ENCODE peak calls at places on chromosomes 12 and 14, in four cellular contexts. U is right lobe of liver, H is tibial artery, J is upper lobe of left lung. S is an unnamed sample.

GRCh38 chr12:132049442-132049841 is 94.7 kb downstream of the DDX51 start:
- DNase-seq in U (no peak), H (no peak), J (no peak), S (no peak)

GRCh38 chr14:35404496-35405303 is at the start of gene NFKBIA:
- DNase-seq in U (peak), H (peak), J (peak), S (peak)

GRCh38 chr12:117047810-117048584 is 51.2 kb downstream of the TESC start:
- DNase-seq in U (no peak), H (no peak), J (no peak), S (no peak)

GRCh38 chr14:61472025-61472672 is 150.8 kb downstream of the PRKCH start:
- DNase-seq in U (no peak), H (no peak), J (no peak), S (no peak)

GRCh38 chr14:95255487-95255886 is 64.2 kb downstream of the CLMN start:
- DNase-seq in U (no peak), H (no peak), J (no peak), S (no peak)

GRCh38 chr12:6049587-6049986 is 74.9 kb downstream of the VWF start:
- DNase-seq in U (no peak), H (peak), J (no peak), S (no peak)

GRCh38 chr14:103021817-103022668 is 35.3 kb downstream of the CDC42BPB start:
- DNase-seq in U (no peak), H (no peak), J (no peak), S (no peak)

GRCh38 chr12:32486158-32486557 is 86.8 kb downstream of the FGD4 start:
- DNase-seq in U (no peak), H (no peak), J (no peak), S (no peak)

GRCh38 chr12:111741235-111741812 is 25.4 kb upstream of the ALDH2 start:
- DNase-seq in U (no peak), H (no peak), J (no peak), S (no peak)

GRCh38 chr12:92593734-92594402 is 108.9 kb upstream of the PLEKHG7 start:
- DNase-seq in U (no peak), H (peak), J (peak), S (no peak)

GRCh38 chr12:3236345-3237153 is 159.4 kb downstream of the TSPAN9 start:
- DNase-seq in U (no peak), H (no peak), J (no peak), S (no peak)

GRCh38 chr14:98955741-98956070 is 316.3 kb downstream of the BCL11B start:
- DNase-seq in U (no peak), H (no peak), J (no peak), S (no peak)

GRCh38 chr12:81859521-81859920 is 100.4 kb upstream of the PPFIA2 start:
- DNase-seq in U (no peak), H (no peak), J (no peak), S (no peak)

GRCh38 chr12:77830952-77831351 is 258 bp downstream of the NAV3 start:
- DNase-seq in U (no peak), H (no peak), J (no peak), S (no peak)

GRCh38 chr14:82636426-82636825 is 1102.8 kb upstream of the SEL1L start:
- DNase-seq in U (no peak), H (no peak), J (no peak), S (no peak)

GRCh38 chr14:77076118-77076631 is 21.9 kb upstream of the CIPC start:
- DNase-seq in U (peak), H (peak), J (no peak), S (no peak)

GRCh38 chr12:46494424-46494823 is 121.9 kb upstream of the SLC38A2 start:
- DNase-seq in U (no peak), H (no peak), J (no peak), S (no peak)

GRCh38 chr12:56487448-56488040 is 417 bp downstream of the GLS2 start:
- DNase-seq in U (peak), H (no peak), J (peak), S (no peak)

GRCh38 chr14:25351269-25351668 is 301.3 kb upstream of the STXBP6 start:
- DNase-seq in U (no peak), H (no peak), J (no peak), S (no peak)

GRCh38 chr12:46522141-46522540 is 149.6 kb upstream of the SLC38A2 start:
- DNase-seq in U (no peak), H (no peak), J (no peak), S (no peak)

GRCh38 chr12:53182836-53183235 is 2.1 kb upstream of the CSAD start:
- DNase-seq in U (no peak), H (no peak), J (no peak), S (no peak)

GRCh38 chr14:91394105-91395081 is 23.2 kb downstream of the CCDC88C start:
- DNase-seq in U (no peak), H (no peak), J (no peak), S (no peak)

GRCh38 chr14:103624860-103625259 is 4.2 kb upstream of the KLC1 start:
- DNase-seq in U (peak), H (peak), J (peak), S (no peak)

GRCh38 chr14:92917041-92917940 is 5.7 kb upstream of the CHGA start:
- DNase-seq in U (no peak), H (no peak), J (no peak), S (no peak)

GRCh38 chr12:39125580-39125979 is 220.2 kb upstream of the CPNE8 start:
- DNase-seq in U (no peak), H (no peak), J (no peak), S (no peak)

GRCh38 chr12:7395950-7396349 is 48.0 kb downstream of the CD163L1 start:
- DNase-seq in U (no peak), H (no peak), J (no peak), S (no peak)

GRCh38 chr12:94673951-94674570 is 23.7 kb upstream of the TMCC3 start:
- DNase-seq in U (no peak), H (no peak), J (no peak), S (no peak)

GRCh38 chr12:482061-482460 is 22.3 kb downstream of the B4GALNT3 start:
- DNase-seq in U (no peak), H (no peak), J (no peak), S (no peak)

GRCh38 chr12:11895421-11896064 is 175.2 kb upstream of the BCL2L14 start:
- DNase-seq in U (no peak), H (no peak), J (no peak), S (no peak)

GRCh38 chr12:79634957-79635471 is 55.8 kb downstream of the PAWR start:
- DNase-seq in U (no peak), H (no peak), J (no peak), S (no peak)

GRCh38 chr12:65511927-65512326 is 233.4 kb downstream of the MSRB3 start:
- DNase-seq in U (no peak), H (no peak), J (no peak), S (no peak)

GRCh38 chr14:26917086-26917485 is 319.3 kb upstream of the NOVA1 start:
- DNase-seq in U (no peak), H (no peak), J (no peak), S (no peak)
- TF ChIP-seq CTCF in U (peak), H (peak), J (no peak), S (peak)

GRCh38 chr14:36504805-36505192 is 15.2 kb downstream of the NKX2-1 start:
- DNase-seq in U (no peak), H (no peak), J (no peak), S (no peak)

GRCh38 chr14:36506732-36507614 is 13.1 kb downstream of the NKX2-1 start:
- DNase-seq in U (no peak), H (no peak), J (no peak), S (no peak)

GRCh38 chr14:36505193-36505815 is 14.7 kb downstream of the NKX2-1 start:
- DNase-seq in U (no peak), H (no peak), J (peak), S (no peak)

GRCh38 chr14:36507847-36508417 is 12.1 kb downstream of the NKX2-1 start:
- DNase-seq in U (no peak), H (no peak), J (no peak), S (no peak)

DNA sequence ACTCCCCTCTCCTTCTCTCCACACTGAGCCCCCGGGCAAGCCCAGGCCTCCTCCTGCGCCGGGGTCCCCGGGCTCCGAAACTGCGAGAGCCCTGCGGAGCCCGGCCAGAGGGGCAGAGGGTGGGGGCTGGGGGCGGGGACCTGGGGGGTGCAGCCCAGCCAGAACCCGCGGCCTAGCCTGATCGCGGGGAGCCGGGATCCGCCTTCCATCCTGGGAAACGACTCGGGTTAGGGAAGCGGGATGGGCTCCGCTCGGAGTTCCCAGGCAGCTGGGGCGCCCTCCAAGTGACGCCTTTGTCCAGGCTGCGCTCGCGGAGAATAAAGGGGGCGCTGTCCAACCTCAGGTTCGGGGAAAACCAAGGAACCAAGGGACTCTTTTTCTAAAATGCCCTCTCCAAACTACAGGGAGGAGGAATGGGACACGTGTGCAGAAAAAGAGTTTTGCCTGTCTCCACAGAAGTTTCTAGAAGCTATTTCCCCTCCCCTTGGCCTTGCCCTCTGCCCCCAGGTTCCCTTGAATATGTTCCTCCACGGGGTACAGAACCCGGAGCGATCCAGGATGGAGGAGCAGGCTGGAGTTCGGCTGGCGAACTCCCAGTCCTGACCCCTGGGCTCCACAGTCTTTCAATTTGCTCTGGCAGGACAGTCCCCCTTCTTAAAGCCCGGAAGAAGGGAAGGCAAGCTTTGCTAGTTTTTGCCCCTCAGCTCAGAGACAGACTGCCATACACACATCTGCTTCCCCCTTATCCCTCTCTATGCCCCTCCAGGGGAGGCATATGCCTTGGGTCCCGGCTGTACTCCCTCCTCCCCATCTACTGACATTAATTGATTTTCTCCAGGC is 13.9 kb downstream of the NKX2-1 start:
- DNase-seq in U (no peak), H (no peak), J (peak), S (no peak)
- TF ChIP-seq CTCF in U (no peak), H (no peak), J (no peak), S (no peak)

GRCh38 chr12:72267974-72268373 is 4.2 kb upstream of the TRHDE start:
- DNase-seq in U (no peak), H (no peak), J (no peak), S (no peak)
- TF ChIP-seq CTCF in U (peak), H (peak), J (no peak), S (peak)

GRCh38 chr12:68069276-68069675 is 80.0 kb downstream of the IFNG-AS1 start:
- DNase-seq in U (no peak), H (no peak), J (no peak), S (no peak)

GRCh38 chr12:68065687-68066086 is 76.4 kb downstream of the IFNG-AS1 start:
- DNase-seq in U (no peak), H (no peak), J (no peak), S (no peak)

GRCh38 chr12:68070957-68071356 is 81.7 kb downstream of the IFNG-AS1 start:
- DNase-seq in U (no peak), H (no peak), J (no peak), S (no peak)

GRCh38 chr12:68065163-68065562 is 75.9 kb downstream of the IFNG-AS1 start:
- DNase-seq in U (no peak), H (no peak), J (no peak), S (no peak)

GRCh38 chr12:68067762-68068376 is 78.6 kb downstream of the IFNG-AS1 start:
- DNase-seq in U (no peak), H (no peak), J (no peak), S (no peak)
- TF ChIP-seq CTCF in U (no peak), H (no peak), J (no peak), S (peak)

DNA sequence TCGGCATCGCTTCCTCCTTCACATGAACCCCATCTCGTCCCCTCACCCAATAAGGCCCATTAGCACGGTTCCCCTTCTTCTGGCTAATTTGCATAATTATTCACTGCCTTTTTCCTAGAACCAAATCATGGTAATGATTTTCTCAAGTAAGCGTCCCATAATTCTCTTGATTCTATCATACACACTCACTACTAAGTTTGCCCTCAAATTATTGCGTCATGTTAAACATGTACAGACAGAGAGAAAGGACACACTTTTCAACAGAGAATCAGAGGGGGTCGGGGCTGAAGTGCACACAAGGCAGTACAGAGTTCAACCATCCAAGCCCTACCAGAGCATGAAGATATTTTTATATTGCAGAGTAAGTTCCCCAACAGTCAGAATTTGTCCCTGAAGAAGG is 256.6 kb downstream of the FOXN3 start:
- DNase-seq in U (no peak), H (no peak), J (no peak), S (no peak)
- TF ChIP-seq CTCF in U (no peak), H (no peak), J (no peak), S (no peak)

DNA sequence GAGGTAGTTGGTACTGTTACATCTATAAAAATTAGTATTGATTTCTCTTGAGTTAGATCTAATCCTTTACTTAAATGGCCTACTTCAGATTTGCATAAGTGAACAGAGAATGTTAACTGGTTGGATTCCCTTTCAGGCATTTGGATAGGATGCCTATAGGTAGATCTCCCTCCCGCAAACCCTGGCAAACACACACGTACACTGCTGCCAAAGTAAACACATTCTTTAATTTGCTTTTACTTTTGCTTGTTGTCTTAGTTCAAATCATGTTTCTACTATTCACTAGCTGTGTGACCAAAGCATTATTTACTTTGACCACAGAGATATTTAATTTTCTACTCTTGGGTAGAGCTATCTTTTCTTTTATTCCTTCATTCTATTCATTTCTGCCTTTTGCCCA is 936.1 kb upstream of the FBXO33 start:
- DNase-seq in U (no peak), H (no peak), J (no peak), S (no peak)
- TF ChIP-seq CTCF in U (no peak), H (no peak), J (no peak), S (no peak)

GRCh38 chr12:59087077-59087673 is 166.9 kb upstream of the LRIG3 start:
- DNase-seq in U (no peak), H (no peak), J (no peak), S (no peak)
- TF ChIP-seq CTCF in U (peak), H (peak), J (no peak), S (peak)

DNA sequence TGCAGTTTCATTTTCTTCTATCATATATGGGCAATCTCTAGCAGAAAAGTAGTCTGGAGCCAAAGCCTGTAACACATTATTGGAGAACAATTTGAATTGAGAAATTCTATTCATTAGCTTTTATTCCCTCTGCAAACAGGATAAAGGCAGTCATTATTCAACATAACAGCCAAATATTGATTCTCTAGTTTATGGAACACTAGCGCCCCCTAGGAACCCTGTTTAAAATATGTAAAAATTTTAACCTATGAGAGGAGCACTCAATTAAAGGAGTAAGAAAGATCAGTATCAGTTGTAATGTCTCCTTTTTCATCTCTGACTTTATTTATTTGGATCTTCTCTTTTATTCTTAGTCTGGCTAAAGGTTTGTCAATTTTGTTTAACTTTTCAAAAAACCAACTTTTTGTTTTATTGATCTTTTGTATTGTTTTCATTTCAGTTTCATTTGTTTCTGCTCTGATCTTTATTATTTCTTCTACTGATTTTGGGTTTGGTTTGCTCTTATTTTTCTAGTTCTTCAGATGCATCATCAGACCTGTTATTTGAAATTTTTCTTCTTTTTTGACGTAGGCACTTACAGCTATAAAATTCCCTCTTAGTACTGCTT is 4.8 kb upstream of the LMNTD1 start:
- DNase-seq in U (no peak), H (no peak), J (no peak), S (no peak)
- TF ChIP-seq CTCF in U (peak), H (peak), J (no peak), S (peak)

S was measured in type B pancreatic cell.